ENCODE peak calls at places on chromosomes 4 and X, in seven cellular contexts. T is Peyer's patch; X is CD4-positive, alpha-beta memory T cell; Q is head of caudate nucleus; A is posterior vena cava; N is stimulated activated CD4-positive, alpha-beta T cell treated with anti-CD3 and anti-CD28 coated beads, Interleukin-4, amount 100 ng/mL, for 4 hours; G is HS-5. O is an unnamed sample.

GRCh38 chr4:54954656-54955388 is 170.6 kb downstream of the KDR start:
- DNase-seq in N (no peak), G (no peak), Q (no peak), X (no peak), A (no peak), T (no peak), O (no peak)

GRCh38 chrX:70437011-70437410 is 7.6 kb upstream of the DLG3 start:
- DNase-seq in A (no peak), Q (no peak), T (no peak), N (no peak), G (no peak), X (no peak), O (no peak)

GRCh38 chr4:168618577-168619265 is 121.9 kb downstream of the PALLD start:
- DNase-seq in N (no peak), G (no peak), T (no peak), A (no peak), X (no peak), Q (no peak), O (no peak)

GRCh38 chr4:169791064-169791463 is 33.3 kb upstream of the HPF1 start:
- DNase-seq in A (no peak), Q (no peak), X (no peak), T (no peak), N (no peak), G (peak), O (no peak)

GRCh38 chr4:108370291-108370690 is 201.6 kb upstream of the LEF1 start:
- DNase-seq in N (peak), T (no peak), Q (no peak), X (no peak), A (no peak), G (no peak), O (no peak)

GRCh38 chrX:120456973-120457372 is 12.1 kb downstream of the LAMP2 start:
- DNase-seq in X (no peak), T (no peak), G (peak), Q (no peak), N (no peak), A (no peak), O (no peak)

GRCh38 chrX:19772306-19772705 is 115.1 kb downstream of the SH3KBP1 start:
- DNase-seq in N (no peak), T (no peak), X (peak), G (no peak), Q (no peak), A (no peak), O (no peak)

GRCh38 chr4:88017516-88018302 is 10.3 kb downstream of the PKD2 start:
- DNase-seq in A (no peak), G (peak), T (no peak), X (no peak), Q (no peak), N (no peak), O (peak)